ENCODE peak calls at places on chromosomes 7 and 10, in nine cellular contexts. Z is CD8-positive, alpha-beta T cell; R is uterus; D is fibroblast of lung; Y is left ventricle myocardium inferior; C is psoas muscle; Q is breast epithelium; M is ovary; U is heart left ventricle. P is an unnamed sample. For H3K9me3, the result is how much of the 10 kb centered on the place peaks cover.

GRCh38 chr10:78464856-78465221 is 431.2 kb downstream of the RPS24 start:
- DNase-seq in Z (no peak), M (no peak), C (no peak), Q (no peak), R (no peak), D (no peak), U (no peak), Y (no peak), P (no peak)

GRCh38 chr7:90242369-90243168 is 2.4 kb upstream of the CFAP69 start:
- DNase-seq in U (no peak), M (no peak), Q (no peak), D (no peak), C (no peak), Y (no peak), Z (no peak), R (no peak), P (no peak)

GRCh38 chr7:99623091-99623693 is 6.4 kb downstream of the ZSCAN25 start:
- DNase-seq in M (no peak), Q (no peak), R (no peak), U (no peak), Y (no peak), Z (no peak), D (no peak), C (no peak), P (no peak)

GRCh38 chr10:47412177-47412730 is 28.2 kb upstream of the ZNF488 start:
- DNase-seq in M (no peak), R (no peak), C (no peak), Y (no peak), U (no peak), Q (no peak), Z (no peak), D (no peak), P (no peak)

GRCh38 chr10:63829020-63829419 is 307.8 kb downstream of the REEP3 start:
- DNase-seq in D (no peak), R (no peak), Z (no peak), Y (no peak), C (no peak), Q (no peak), M (no peak), U (no peak), P (no peak)

GRCh38 chr10:770975-771374 is 81.5 kb upstream of the DIP2C start:
- DNase-seq in Q (no peak), U (no peak), D (no peak), R (no peak), M (no peak), C (peak), Y (no peak), Z (no peak), P (no peak)

GRCh38 chr7:48074231-48074654 is 14.8 kb upstream of the UPP1 start:
- DNase-seq in Q (no peak), M (no peak), D (no peak), Z (no peak), R (no peak), U (no peak), Y (no peak), C (no peak), P (no peak)

GRCh38 chr7:44622342-44623151 is 16.1 kb downstream of the OGDH start:
- DNase-seq in Q (no peak), C (no peak), M (no peak), D (peak), Z (no peak), U (no peak), R (no peak), Y (no peak), P (no peak)

GRCh38 chr10:125144693-125145623 is 15.4 kb downstream of the CTBP2 start:
- DNase-seq in D (peak), U (no peak), C (no peak), Y (no peak), Z (no peak), M (no peak), R (no peak), Q (no peak), P (no peak)

GRCh38 chr7:152014722-152015121 is 10.8 kb upstream of the GALNT11 start:
- DNase-seq in C (no peak), R (no peak), Y (no peak), D (no peak), U (no peak), M (no peak), Z (no peak), Q (no peak), P (no peak)

GRCh38 chr7:133934974-133935330 is 192.2 kb upstream of the LRGUK start:
- DNase-seq in Z (no peak), Q (no peak), Y (no peak), M (no peak), R (no peak), D (peak), C (no peak), U (no peak), P (no peak)

GRCh38 chr7:151568951-151569652 is 49.4 kb upstream of the RHEB start:
- DNase-seq in Q (no peak), D (no peak), M (no peak), Z (no peak), R (no peak), U (no peak), Y (no peak), C (no peak), P (no peak)

GRCh38 chr10:33116293-33116697 is 158.3 kb upstream of the ITGB1 start:
- DNase-seq in D (peak), M (peak), C (no peak), Q (no peak), U (no peak), Y (no peak), Z (no peak), R (no peak), P (no peak)

GRCh38 chr10:63491558-63492316 is 26.0 kb upstream of the JMJD1C start:
- DNase-seq in U (no peak), Q (no peak), Y (no peak), M (no peak), R (peak), Z (no peak), D (peak), C (no peak), P (no peak)

GRCh38 chr7:30996261-30996660 is 32.5 kb downstream of the GHRHR start:
- DNase-seq in U (no peak), R (peak), Q (no peak), C (peak), Y (peak), M (no peak), Z (no peak), D (no peak), P (peak)

GRCh38 chr7:148882668-148883232 is 1.3 kb downstream of the EZH2 start:
- DNase-seq in U (no peak), Q (no peak), Y (no peak), Z (no peak), D (no peak), R (no peak), C (no peak), M (no peak), P (no peak)

GRCh38 chr7:13990319-13990983 is 985 bp upstream of the ETV1 start:
- DNase-seq in D (peak), Z (no peak), M (no peak), U (peak), R (peak), Y (peak), Q (no peak), C (peak), P (peak)

DNA sequence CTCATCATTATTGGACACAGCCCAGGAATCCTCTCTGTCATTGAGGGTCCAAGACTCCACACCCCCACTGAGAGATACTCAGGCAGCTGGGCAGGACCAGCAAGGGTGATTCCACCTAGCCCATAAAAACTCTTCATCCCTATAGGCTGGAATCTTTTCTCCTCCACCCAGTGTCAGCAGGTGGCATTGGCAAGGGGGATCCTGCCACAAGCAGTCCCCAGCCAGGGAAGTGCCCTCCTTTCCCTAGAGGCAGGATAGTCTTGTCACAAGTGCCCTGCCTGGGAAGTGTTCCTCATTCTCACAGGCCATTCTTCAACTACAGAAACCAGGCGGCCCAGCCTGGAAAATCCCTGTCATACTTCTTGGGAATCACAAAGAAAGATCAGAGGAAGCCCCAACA is 533.6 kb downstream of the GRID1 start:
- DNase-seq in C (no peak), R (no peak), M (no peak), U (no peak), Z (no peak), D (no peak), Q (no peak), Y (no peak), P (no peak)
- H3K4me3 ChIP-seq in C (no peak), R (no peak), M (no peak), U (no peak), Z (no peak), D (no peak), Q (no peak), Y (no peak), P (no peak)

DNA sequence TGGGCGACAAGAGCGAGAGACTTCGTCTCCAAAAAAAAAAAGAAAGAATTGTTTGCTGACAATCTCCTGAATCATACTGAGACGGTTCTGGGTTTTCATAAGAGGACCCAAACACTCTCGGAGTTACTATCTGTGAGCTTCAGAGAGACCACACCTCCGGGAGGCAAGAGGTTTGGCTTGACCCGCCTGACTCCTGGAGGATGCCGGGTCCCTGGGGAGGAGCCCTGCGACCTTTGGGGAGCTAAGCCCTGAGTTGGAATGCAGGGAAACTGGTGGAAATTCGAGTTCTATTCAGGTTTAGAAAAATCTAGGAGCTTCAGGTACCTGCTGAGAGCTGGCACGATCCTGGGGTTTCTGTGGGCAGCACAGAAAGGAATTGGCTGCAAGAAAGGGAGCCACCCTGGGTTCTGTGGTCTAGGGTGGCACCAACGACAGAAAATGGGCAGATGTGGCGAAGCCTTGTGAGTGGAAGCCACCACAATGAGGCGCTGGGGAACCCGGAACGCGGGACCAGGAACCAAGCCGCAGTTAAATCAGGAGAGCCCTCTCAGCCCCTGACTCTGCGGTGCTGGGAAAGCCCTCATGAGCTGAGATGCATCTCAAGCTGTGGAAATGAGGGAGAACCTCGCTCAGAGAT is 21.9 kb upstream of the GATAD1 start:
- DNase-seq in R (no peak), Y (no peak), Q (no peak), U (no peak), Z (no peak), C (no peak), M (peak), D (no peak), P (no peak)
- TF ChIP-seq CTCF in R (no peak), Y (no peak), Q (no peak), U (no peak), Z (no peak), C (no peak), M (no peak), D (no peak), P (no peak)

GRCh38 chr10:5889624-5890518 is at the start of the genes ANKRD16 and FBH1:
- DNase-seq in U (peak), M (peak), Z (peak), C (peak), R (peak), Q (peak), Y (peak), D (peak), P (peak)

GRCh38 chr10:5888843-5889623 is 660 bp downstream of the ANKRD16 start:
- DNase-seq in Q (no peak), Y (peak), C (peak), D (peak), U (peak), Z (peak), R (peak), M (no peak), P (peak)

GRCh38 chr10:5888352-5888751 is 1.3 kb downstream of the ANKRD16 start:
- DNase-seq in Q (peak), Y (no peak), U (no peak), M (no peak), D (peak), R (no peak), C (no peak), Z (no peak), P (no peak)

GRCh38 chr10:5887029-5887428 is 2.7 kb downstream of the ANKRD16 start:
- DNase-seq in C (no peak), U (no peak), M (no peak), Z (no peak), Q (no peak), Y (no peak), D (peak), R (no peak), P (no peak)

DNA sequence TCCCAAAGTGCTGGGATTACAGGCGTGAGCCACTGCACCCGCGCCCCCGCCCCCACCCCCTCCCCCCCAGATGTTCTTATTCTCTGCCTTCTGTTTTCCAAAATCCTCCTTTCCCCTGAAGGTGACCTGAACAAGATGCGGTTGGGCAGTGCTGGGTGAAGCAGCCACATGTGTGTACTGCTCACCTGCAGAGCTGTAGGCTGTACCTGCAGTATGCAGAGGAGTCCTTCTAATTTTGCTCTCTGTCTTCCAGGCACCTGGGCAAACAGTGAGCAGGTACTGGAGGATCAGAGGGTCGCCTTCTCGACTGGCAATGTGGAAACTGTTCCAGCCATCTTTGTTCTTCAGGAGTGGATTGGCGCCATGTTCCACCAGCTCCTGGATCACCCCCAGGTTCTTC is 2.1 kb downstream of the ANKRD16 start:
- DNase-seq in R (no peak), M (no peak), Z (no peak), D (no peak), C (no peak), U (no peak), Q (no peak), Y (no peak), P (no peak)
- H3K9me3 ChIP-seq in R (under half), M (under half), Z (under half), D (under half), C (under half), U (under half), Q (under half), Y (under half), P (under half)

GRCh38 chr7:159088016-159088865 is 56.4 kb downstream of the VIPR2 start:
- DNase-seq in U (no peak), Z (no peak), D (no peak), M (no peak), R (no peak), Q (peak), Y (no peak), C (no peak), P (no peak)
- H3K4me3 ChIP-seq in U (no peak), Z (no peak), D (no peak), M (no peak), R (no peak), Q (no peak), Y (no peak), C (no peak), P (no peak)

DNA sequence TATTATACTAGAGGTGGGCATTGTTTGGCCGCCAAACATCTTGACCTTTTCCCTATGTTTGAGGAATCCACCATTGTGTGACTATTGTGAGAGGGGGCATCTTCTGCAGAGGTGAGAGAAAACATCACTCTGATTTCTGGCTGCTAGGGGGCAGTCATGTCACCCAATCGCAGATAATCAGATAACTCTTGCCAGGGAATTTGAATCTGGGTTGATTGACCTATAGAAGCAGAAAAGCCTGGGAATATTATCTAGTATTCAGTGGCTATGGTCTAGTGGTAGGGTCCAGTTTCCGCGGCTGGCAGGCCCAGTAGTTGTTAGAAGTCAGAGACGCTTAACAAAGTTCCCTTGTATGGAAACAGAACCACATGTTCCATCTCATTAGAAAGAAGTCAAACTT is 808.5 kb downstream of the PHTF2 start:
- DNase-seq in M (no peak), Y (no peak), Q (no peak), U (no peak), Z (no peak), R (no peak), D (peak), C (no peak), P (no peak)
- TF ChIP-seq CTCF in M (no peak), Y (no peak), Q (no peak), U (no peak), Z (no peak), R (no peak), D (peak), C (no peak), P (no peak)

DNA sequence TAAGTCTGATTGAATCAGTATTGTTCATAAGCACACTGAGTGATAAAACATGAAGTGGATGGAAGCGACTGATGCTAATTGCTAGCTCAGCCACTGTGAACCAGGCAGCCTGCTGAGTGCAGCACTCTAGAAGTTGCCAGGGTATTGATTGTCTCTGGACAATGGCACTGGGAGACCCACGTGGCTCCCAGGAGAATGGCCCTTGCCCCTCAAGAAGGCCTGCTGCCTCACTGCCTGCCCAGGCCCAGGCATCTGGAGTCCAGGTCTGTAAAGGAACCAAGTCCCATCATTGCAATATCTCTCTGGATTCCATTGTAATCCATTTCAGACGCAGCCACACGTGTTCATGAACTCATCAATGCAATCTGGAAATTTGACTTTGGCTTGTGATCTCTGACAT is 80.5 kb upstream of the TCERG1L start:
- DNase-seq in Y (no peak), M (no peak), Z (no peak), C (no peak), D (no peak), R (no peak), U (no peak), Q (no peak), P (no peak)
- H3K9me3 ChIP-seq in Y (under half), M (under half), Z (under half), C (under half), D (under half), R (under half), U (under half), Q (under half), P (under half)

GRCh38 chr10:13349776-13350274 is 1.7 kb upstream of the SEPHS1 start:
- DNase-seq in C (peak), R (peak), Z (no peak), D (peak), Y (peak), U (peak), M (peak), Q (peak), P (peak)

GRCh38 chr10:13346912-13347234 is 1.2 kb downstream of the SEPHS1 start:
- DNase-seq in D (no peak), R (no peak), Y (no peak), Q (no peak), C (no peak), U (no peak), Z (no peak), M (no peak), P (no peak)

GRCh38 chr10:13348216-13349017 is at the start of gene SEPHS1:
- DNase-seq in M (peak), D (peak), Z (peak), U (peak), Q (peak), R (peak), Y (peak), C (peak), P (peak)

GRCh38 chr10:13347235-13348156 is 597 bp downstream of the SEPHS1 start:
- DNase-seq in U (peak), D (peak), Y (peak), Q (peak), M (peak), Z (peak), R (peak), C (peak), P (peak)

DNA sequence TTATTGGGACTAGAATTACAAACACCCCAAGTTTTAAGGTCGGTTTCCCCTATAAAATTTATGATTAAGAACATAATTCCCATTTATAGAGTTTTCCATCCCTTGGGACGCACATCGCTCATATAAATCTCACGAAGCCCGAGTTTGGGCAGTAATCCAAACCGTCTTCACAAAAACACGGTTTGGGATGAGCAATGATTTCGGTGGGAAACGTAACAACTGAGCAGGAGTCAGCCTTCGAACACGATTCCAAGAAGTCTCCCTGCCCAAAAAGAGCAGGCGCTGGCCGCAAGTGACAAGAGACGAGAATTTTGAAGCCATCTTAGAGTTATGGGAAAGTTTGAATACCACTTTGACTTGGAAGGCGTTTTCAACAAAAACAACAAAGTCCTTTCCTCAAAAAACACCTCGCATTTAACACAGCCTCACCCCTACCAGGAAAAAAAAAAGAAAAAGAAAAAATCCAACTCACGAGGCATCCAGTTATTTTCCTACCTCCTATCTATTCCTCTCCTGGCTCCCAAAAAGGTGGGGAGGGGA is 1.7 kb downstream of the SEPHS1 start:
- DNase-seq in D (peak), R (peak), U (no peak), M (peak), C (no peak), Z (no peak), Y (no peak), Q (no peak), P (no peak)
- H3K4me3 ChIP-seq in D (peak), R (peak), U (peak), M (peak), C (peak), Z (peak), Y (peak), Q (peak), P (peak)

DNA sequence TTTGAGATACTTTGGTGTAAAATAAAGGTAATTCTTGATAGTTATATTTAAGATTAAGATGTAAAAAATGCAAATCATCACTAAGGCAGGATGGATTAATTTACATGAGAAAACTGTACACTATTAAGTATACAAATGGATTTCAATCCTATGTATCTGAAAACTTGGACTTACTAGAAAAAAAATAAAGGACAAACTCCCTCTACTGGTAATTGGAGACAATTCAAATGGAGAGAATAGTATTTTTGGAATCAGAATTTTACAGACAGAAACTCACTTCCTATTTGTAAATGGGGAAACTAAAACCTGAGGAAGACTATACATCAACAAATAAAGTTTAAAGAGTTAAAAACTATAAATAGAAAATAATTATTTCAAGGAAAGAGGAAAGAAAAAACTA is 62.6 kb downstream of the CUL2 start:
- DNase-seq in D (peak), M (no peak), R (no peak), U (no peak), Z (no peak), Q (no peak), C (no peak), Y (no peak), P (no peak)
- TF ChIP-seq CTCF in D (peak), M (no peak), R (peak), U (peak), Z (no peak), Q (peak), C (peak), Y (peak), P (peak)

P was measured in heart right ventricle.